ENCODE peak calls at places on chromosomes 5 and 9, in seven cellular contexts. One of them, this sample, is unnamed.

GRCh38 chr5:128538249-128539037 is 398 bp upstream of the FBN2 start:
- DNase-seq in glutamatergic neuron: peak; percentile 61
- DNase-seq in T-cell: no peak
- DNase-seq in NCI-H1105 treated with DMSO at 0.1 percent for 48 hours: no peak
- DNase-seq in NAMALWA: no peak
- DNase-seq in mesendoderm: peak; percentile 99
- DNase-seq in Ammon's horn: peak; percentile 3
- DNase-seq in this sample: no peak

GRCh38 chr9:114098660-114099522 is at the start of gene KIF12:
- DNase-seq in T-cell: no peak
- DNase-seq in glutamatergic neuron: peak; percentile 73
- DNase-seq in NAMALWA: no peak
- DNase-seq in NCI-H1105 treated with DMSO at 0.1 percent for 48 hours: no peak
- DNase-seq in mesendoderm: peak; percentile 80
- DNase-seq in Ammon's horn: no peak
- DNase-seq in this sample: no peak

GRCh38 chr5:39005566-39006232 is 68.5 kb downstream of the RICTOR start:
- DNase-seq in Ammon's horn: no peak
- DNase-seq in glutamatergic neuron: no peak
- DNase-seq in NAMALWA: peak; percentile 30
- DNase-seq in NCI-H1105 treated with DMSO at 0.1 percent for 48 hours: no peak
- DNase-seq in mesendoderm: peak; percentile 60
- DNase-seq in T-cell: no peak
- DNase-seq in this sample: peak; percentile 6

GRCh38 chr5:86971034-86971511 is 296.6 kb upstream of the RASA1 start:
- DNase-seq in NCI-H1105 treated with DMSO at 0.1 percent for 48 hours: no peak
- DNase-seq in glutamatergic neuron: no peak
- DNase-seq in T-cell: no peak
- DNase-seq in NAMALWA: peak; percentile 56
- DNase-seq in mesendoderm: peak; percentile 37
- DNase-seq in Ammon's horn: peak; percentile 7
- DNase-seq in this sample: peak; percentile 43

GRCh38 chr5:178371362-178372090 is 138.9 kb upstream of the PHYKPL start:
- DNase-seq in T-cell: no peak
- DNase-seq in Ammon's horn: no peak
- DNase-seq in mesendoderm: no peak
- DNase-seq in NAMALWA: no peak
- DNase-seq in NCI-H1105 treated with DMSO at 0.1 percent for 48 hours: no peak
- DNase-seq in glutamatergic neuron: no peak
- DNase-seq in this sample: no peak

GRCh38 chr9:136616307-136616635 is 46.4 kb upstream of the EGFL7 start:
- DNase-seq in NCI-H1105 treated with DMSO at 0.1 percent for 48 hours: no peak
- DNase-seq in Ammon's horn: no peak
- DNase-seq in glutamatergic neuron: no peak
- DNase-seq in NAMALWA: no peak
- DNase-seq in mesendoderm: no peak
- DNase-seq in T-cell: no peak
- DNase-seq in this sample: no peak

GRCh38 chr9:133880851-133881634 is 111.1 kb downstream of the VAV2 start:
- DNase-seq in NAMALWA: no peak
- DNase-seq in NCI-H1105 treated with DMSO at 0.1 percent for 48 hours: peak; percentile 49
- DNase-seq in T-cell: no peak
- DNase-seq in glutamatergic neuron: no peak
- DNase-seq in Ammon's horn: no peak
- DNase-seq in mesendoderm: peak; percentile 74
- DNase-seq in this sample: no peak

GRCh38 chr5:10563132-10563939 is 534 bp upstream of the ANKRD33B start:
- DNase-seq in NCI-H1105 treated with DMSO at 0.1 percent for 48 hours: no peak
- DNase-seq in Ammon's horn: no peak
- DNase-seq in NAMALWA: no peak
- DNase-seq in T-cell: peak; percentile 18
- DNase-seq in mesendoderm: peak; percentile 81
- DNase-seq in glutamatergic neuron: peak; percentile 52
- DNase-seq in this sample: peak; percentile 75

GRCh38 chr9:135887585-135888050 is 19.7 kb downstream of the CAMSAP1 start:
- DNase-seq in T-cell: peak; percentile 68
- DNase-seq in Ammon's horn: peak; percentile 37
- DNase-seq in NCI-H1105 treated with DMSO at 0.1 percent for 48 hours: no peak
- DNase-seq in NAMALWA: peak; percentile 80
- DNase-seq in glutamatergic neuron: peak; percentile 38
- DNase-seq in mesendoderm: peak; percentile 66
- DNase-seq in this sample: peak; percentile 24

GRCh38 chr5:73436535-73437125 is 11.9 kb downstream of the FOXD1 start:
- DNase-seq in Ammon's horn: no peak
- DNase-seq in NCI-H1105 treated with DMSO at 0.1 percent for 48 hours: no peak
- DNase-seq in NAMALWA: no peak
- DNase-seq in glutamatergic neuron: peak; percentile 35
- DNase-seq in mesendoderm: peak; percentile 37
- DNase-seq in T-cell: no peak
- DNase-seq in this sample: no peak

GRCh38 chr9:109852561-109852960 is 72.6 kb downstream of the PALM2AKAP2 start:
- DNase-seq in NAMALWA: no peak
- DNase-seq in glutamatergic neuron: no peak
- DNase-seq in Ammon's horn: no peak
- DNase-seq in T-cell: no peak
- DNase-seq in mesendoderm: no peak
- DNase-seq in NCI-H1105 treated with DMSO at 0.1 percent for 48 hours: no peak
- DNase-seq in this sample: no peak

GRCh38 chr9:99327667-99328066 is 105.6 kb downstream of the SEC61B start:
- DNase-seq in NAMALWA: no peak
- DNase-seq in glutamatergic neuron: no peak
- DNase-seq in Ammon's horn: no peak
- DNase-seq in T-cell: no peak
- DNase-seq in NCI-H1105 treated with DMSO at 0.1 percent for 48 hours: no peak
- DNase-seq in mesendoderm: no peak
- DNase-seq in this sample: no peak

GRCh38 chr9:15697459-15697858 is 144.6 kb downstream of the CCDC171 start:
- DNase-seq in Ammon's horn: no peak
- DNase-seq in T-cell: no peak
- DNase-seq in NAMALWA: no peak
- DNase-seq in glutamatergic neuron: no peak
- DNase-seq in NCI-H1105 treated with DMSO at 0.1 percent for 48 hours: no peak
- DNase-seq in mesendoderm: peak; percentile 9
- DNase-seq in this sample: no peak

GRCh38 chr5:102617857-102618187 is 119.0 kb upstream of the SLCO6A1 start:
- DNase-seq in glutamatergic neuron: no peak
- DNase-seq in mesendoderm: no peak
- DNase-seq in NAMALWA: no peak
- DNase-seq in Ammon's horn: no peak
- DNase-seq in NCI-H1105 treated with DMSO at 0.1 percent for 48 hours: no peak
- DNase-seq in T-cell: no peak
- DNase-seq in this sample: no peak

GRCh38 chr9:117029341-117029740 is 342.2 kb downstream of the TRIM32 start:
- DNase-seq in NAMALWA: no peak
- DNase-seq in glutamatergic neuron: no peak
- DNase-seq in Ammon's horn: no peak
- DNase-seq in T-cell: no peak
- DNase-seq in NCI-H1105 treated with DMSO at 0.1 percent for 48 hours: no peak
- DNase-seq in mesendoderm: no peak
- DNase-seq in this sample: no peak

GRCh38 chr9:88828018-88828417 is 163.2 kb upstream of the S1PR3 start:
- DNase-seq in mesendoderm: no peak
- DNase-seq in glutamatergic neuron: no peak
- DNase-seq in NAMALWA: no peak
- DNase-seq in NCI-H1105 treated with DMSO at 0.1 percent for 48 hours: no peak
- DNase-seq in Ammon's horn: no peak
- DNase-seq in T-cell: no peak
- DNase-seq in this sample: no peak

GRCh38 chr5:89572696-89573095 is 689.7 kb upstream of the MEF2C start:
- DNase-seq in NCI-H1105 treated with DMSO at 0.1 percent for 48 hours: no peak
- DNase-seq in glutamatergic neuron: no peak
- DNase-seq in T-cell: no peak
- DNase-seq in mesendoderm: peak; percentile 13
- DNase-seq in NAMALWA: no peak
- DNase-seq in Ammon's horn: no peak
- DNase-seq in this sample: no peak